ENCODE peak calls at places on chromosome 12, in six cellular contexts. Z is ovary, Q is A549, L is IMR-90, S is sigmoid colon, R is body of pancreas. K is an unnamed sample. For H3K9me3, the result is how much of the 10 kb centered on the place peaks cover.

GRCh38 chr12:120445911-120446909 is at the start of the genes GATC and TRIAP1:
- DNase-seq in S (peak), Q (peak), L (peak), R (peak), Z (peak), K (peak)

GRCh38 chr12:101663298-101663697 is 34.1 kb upstream of the CHPT1 start:
- DNase-seq in S (no peak), L (no peak), Q (no peak), R (no peak), Z (no peak), K (no peak)

GRCh38 chr12:32533971-32534590 is 134.7 kb downstream of the FGD4 start:
- DNase-seq in R (peak), Z (no peak), L (peak), S (peak), Q (peak), K (peak)

GRCh38 chr12:86216591-86216990 is 39.6 kb downstream of the MGAT4C start:
- DNase-seq in Q (no peak), L (no peak), S (no peak), Z (no peak), R (no peak), K (no peak)

GRCh38 chr12:129605666-129606065 is 298.2 kb downstream of the TMEM132D start:
- DNase-seq in R (no peak), Z (no peak), S (no peak), Q (no peak), L (no peak), K (no peak)

GRCh38 chr12:98939350-98939749 is 294.3 kb downstream of the APAF1 start:
- DNase-seq in Q (no peak), L (peak), R (no peak), Z (no peak), S (no peak), K (no peak)

GRCh38 chr12:65525501-65526141 is 247.1 kb downstream of the MSRB3 start:
- DNase-seq in L (peak), S (no peak), Q (no peak), Z (no peak), R (no peak), K (no peak)

GRCh38 chr12:57461904-57462306 is 2.3 kb downstream of the GLI1 start:
- DNase-seq in Z (no peak), L (peak), S (no peak), R (no peak), Q (no peak), K (no peak)

GRCh38 chr12:111597731-111598636 is 1.1 kb downstream of the ATXN2 start:
- DNase-seq in S (peak), Z (peak), Q (peak), R (peak), L (no peak), K (peak)

DNA sequence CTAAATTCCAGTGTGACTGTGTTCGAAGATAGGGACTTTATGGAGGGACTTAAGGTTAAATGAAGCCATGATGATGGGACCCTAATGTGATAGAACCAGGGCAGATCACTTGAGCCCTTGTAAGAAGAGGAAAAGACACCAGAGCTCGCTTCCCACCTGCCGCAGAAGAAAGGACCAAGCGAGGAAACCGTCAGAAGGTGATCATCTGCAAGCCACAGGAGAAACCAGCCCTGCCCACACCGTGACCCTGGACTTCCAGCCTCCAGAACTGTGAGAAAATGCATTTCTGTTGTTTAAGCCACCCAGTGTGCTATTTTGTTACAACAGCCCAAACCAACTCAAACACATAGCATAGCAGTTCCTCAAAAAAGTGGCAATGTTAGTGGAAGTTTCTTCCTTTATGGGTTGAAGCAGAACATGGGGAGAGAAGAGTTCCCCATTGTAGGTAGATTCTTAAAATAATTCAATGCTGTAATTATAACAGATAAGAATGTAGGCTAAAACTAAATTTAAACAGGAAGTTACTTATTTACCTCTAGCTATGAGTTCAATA is 107.9 kb upstream of the BCL2L14 start:
- DNase-seq in S (no peak), Z (no peak), R (no peak), L (no peak), Q (no peak), K (no peak)
- TF ChIP-seq CTCF in S (no peak), Z (no peak), R (no peak), L (no peak), Q (no peak), K (no peak)

DNA sequence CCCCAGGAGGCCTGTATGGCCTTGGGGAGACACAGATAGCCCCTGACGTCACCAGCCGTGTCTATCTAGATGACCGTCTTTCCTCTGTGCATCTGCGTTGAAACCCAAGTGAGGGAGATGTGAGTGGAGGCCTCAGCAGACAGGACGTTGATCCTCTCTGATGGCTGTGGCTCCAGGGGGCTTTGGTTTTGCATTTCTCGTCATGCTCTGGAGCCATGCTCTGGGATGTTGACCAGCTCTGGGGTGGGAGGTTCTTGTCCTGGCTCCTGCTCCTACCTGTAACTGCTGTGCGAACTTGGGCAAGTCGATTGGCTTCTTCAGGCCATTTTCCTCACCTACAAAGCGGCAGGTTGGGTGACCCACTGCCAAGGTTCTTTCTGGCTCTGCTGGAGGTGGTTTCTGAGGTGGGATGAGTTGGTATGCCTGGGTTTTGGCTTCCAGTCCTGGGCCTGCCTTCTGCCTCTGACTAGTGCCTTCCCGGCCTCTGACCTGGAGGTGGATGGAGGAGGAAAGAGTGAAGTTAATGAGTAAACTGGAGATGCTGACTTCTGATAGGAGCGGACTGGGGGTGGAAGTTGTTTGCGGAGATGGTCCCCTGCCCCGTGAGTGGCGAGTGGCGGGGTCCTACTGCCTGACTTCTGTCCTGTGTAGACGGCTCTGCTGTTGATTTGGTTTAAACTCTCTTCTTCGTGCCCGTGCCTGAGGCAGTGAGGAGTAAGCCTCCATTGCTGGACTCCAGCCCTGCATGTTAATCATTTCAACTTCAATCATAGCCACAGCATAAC is 8.4 kb downstream of the TSPAN9 start:
- DNase-seq in Z (no peak), S (no peak), L (no peak), R (no peak), Q (no peak), K (no peak)
- TF ChIP-seq POLR2A in Z (no peak), S (no peak), L (no peak), R (no peak), Q (no peak), K (no peak)

DNA sequence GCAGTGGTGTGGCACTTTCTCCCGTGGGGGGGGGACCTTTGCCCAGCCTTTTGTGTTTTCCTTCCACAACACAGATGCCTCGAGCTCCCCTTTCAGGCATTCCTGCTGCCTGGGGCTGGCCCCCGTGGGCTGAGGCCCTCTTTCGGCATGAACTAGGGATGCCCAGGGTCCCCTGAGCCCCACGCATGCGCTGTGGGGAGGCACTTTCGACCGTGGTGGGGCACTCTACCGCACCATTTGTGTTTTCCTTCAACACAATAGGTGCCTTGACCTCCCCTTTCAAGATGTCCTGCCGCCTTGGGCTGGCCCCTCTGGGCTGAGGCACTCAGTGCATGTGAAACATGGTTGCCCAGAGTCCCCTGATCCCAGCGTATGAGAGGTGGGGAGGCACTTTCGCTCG is 363.7 kb downstream of the ALG10 start:
- DNase-seq in Q (no peak), Z (no peak), L (no peak), R (no peak), S (no peak), K (no peak)
- H3K9me3 ChIP-seq in Q (under half), Z (under half), L (half or more), R (under half), S (under half), K (under half)

DNA sequence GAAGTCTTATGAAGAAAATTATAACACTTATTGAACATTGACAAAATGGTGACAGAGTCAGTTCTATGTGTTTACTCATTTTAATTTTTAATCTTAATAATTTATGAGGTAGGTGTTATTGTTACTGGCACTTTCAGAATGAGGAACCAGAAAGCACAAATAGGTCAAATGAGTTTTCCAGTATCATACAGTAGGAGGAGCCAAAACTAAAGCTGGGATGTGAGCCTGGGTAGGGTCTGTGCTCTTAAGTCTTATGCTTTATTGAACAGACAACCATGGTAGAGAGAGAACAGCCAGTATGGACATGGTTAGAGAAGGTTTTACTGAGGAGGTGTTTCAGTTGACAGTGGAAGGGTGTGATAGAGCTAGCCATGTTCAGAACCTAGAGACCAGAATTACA is 775.7 kb downstream of the TMTC2 start:
- DNase-seq in Z (no peak), Q (no peak), R (no peak), L (no peak), S (no peak), K (no peak)
- TF ChIP-seq CTCF in Z (no peak), Q (no peak), R (no peak), L (no peak), S (no peak), K (no peak)

GRCh38 chr12:89305373-89305772 is 46.9 kb downstream of the DUSP6 start:
- DNase-seq in Q (no peak), L (no peak), Z (no peak), R (no peak), S (no peak), K (no peak)
- TF ChIP-seq POLR2A in Q (no peak), L (no peak), Z (no peak), R (no peak), S (no peak), K (no peak)